ENCODE peak calls at places on chromosomes 13 and 19, in six cellular contexts. One of them, this sample, is unnamed.

GRCh38 chr13:88802886-88803285 is 1131.7 kb downstream of the SLITRK5 start:
- DNase-seq in WERI-Rb-1: no peak
- DNase-seq in RWPE1: no peak
- DNase-seq in D721Med: no peak
- DNase-seq in H9: no peak
- DNase-seq in heart right ventricle: no peak
- DNase-seq in this sample: no peak

GRCh38 chr13:99653526-99653925 is 152.3 kb downstream of the TM9SF2 start:
- DNase-seq in WERI-Rb-1: no peak
- DNase-seq in RWPE1: no peak
- DNase-seq in D721Med: no peak
- DNase-seq in H9: no peak
- DNase-seq in heart right ventricle: no peak
- DNase-seq in this sample: no peak

GRCh38 chr19:27719034-27719433 is 1493.9 kb downstream of the UQCRFS1 start:
- DNase-seq in WERI-Rb-1: no peak
- DNase-seq in RWPE1: no peak
- DNase-seq in D721Med: no peak
- DNase-seq in H9: no peak
- DNase-seq in heart right ventricle: no peak
- DNase-seq in this sample: no peak

GRCh38 chr13:46926856-46927625 is 30.2 kb upstream of the HTR2A start:
- DNase-seq in WERI-Rb-1: no peak
- DNase-seq in RWPE1: no peak
- DNase-seq in D721Med: no peak
- DNase-seq in H9: no peak
- DNase-seq in heart right ventricle: no peak
- DNase-seq in this sample: no peak

GRCh38 chr13:70162141-70162540 is 53.9 kb upstream of the KLHL1 start:
- DNase-seq in WERI-Rb-1: no peak
- DNase-seq in RWPE1: no peak
- DNase-seq in D721Med: no peak
- DNase-seq in H9: no peak
- DNase-seq in heart right ventricle: no peak
- DNase-seq in this sample: no peak

GRCh38 chr19:1634242-1634937 is 18.0 kb downstream of the TCF3 start:
- DNase-seq in WERI-Rb-1: no peak
- DNase-seq in RWPE1: no peak
- DNase-seq in D721Med: no peak
- DNase-seq in H9: no peak
- DNase-seq in heart right ventricle: no peak
- DNase-seq in this sample: no peak

GRCh38 chr13:106138620-106139019 is 396.8 kb downstream of the EFNB2 start:
- DNase-seq in WERI-Rb-1: no peak
- DNase-seq in RWPE1: no peak
- DNase-seq in D721Med: no peak
- DNase-seq in H9: no peak
- DNase-seq in heart right ventricle: no peak
- DNase-seq in this sample: no peak

GRCh38 chr19:46009530-46010510 is 13.0 kb downstream of the PGLYRP1 start:
- DNase-seq in WERI-Rb-1: peak; percentile 79
- DNase-seq in RWPE1: no peak
- DNase-seq in D721Med: peak; percentile 69
- DNase-seq in H9: peak; percentile 86
- DNase-seq in heart right ventricle: peak; percentile 65
- DNase-seq in this sample: peak; percentile 75

GRCh38 chr13:20623000-20623399 is 56.0 kb downstream of the IFT88 start:
- DNase-seq in WERI-Rb-1: no peak
- DNase-seq in RWPE1: no peak
- DNase-seq in D721Med: no peak
- DNase-seq in H9: no peak
- DNase-seq in heart right ventricle: no peak
- DNase-seq in this sample: no peak

GRCh38 chr13:112725346-112726017 is 35.6 kb downstream of the ATP11A start:
- DNase-seq in WERI-Rb-1: no peak
- DNase-seq in RWPE1: no peak
- DNase-seq in D721Med: no peak
- DNase-seq in H9: peak; percentile 25
- DNase-seq in heart right ventricle: no peak
- DNase-seq in this sample: no peak

GRCh38 chr13:24651718-24652345 is 28.4 kb upstream of the ATP12A start:
- DNase-seq in WERI-Rb-1: no peak
- DNase-seq in RWPE1: no peak
- DNase-seq in D721Med: no peak
- DNase-seq in H9: no peak
- DNase-seq in heart right ventricle: no peak
- DNase-seq in this sample: no peak

GRCh38 chr13:80716610-80717081 is 375.7 kb upstream of the SPRY2 start:
- DNase-seq in WERI-Rb-1: no peak
- DNase-seq in RWPE1: no peak
- DNase-seq in D721Med: no peak
- DNase-seq in H9: no peak
- DNase-seq in heart right ventricle: peak; percentile 23
- DNase-seq in this sample: no peak

GRCh38 chr13:110553417-110553816 is 8.1 kb downstream of the RAB20 start:
- DNase-seq in WERI-Rb-1: no peak
- DNase-seq in RWPE1: no peak
- DNase-seq in D721Med: no peak
- DNase-seq in H9: no peak
- DNase-seq in heart right ventricle: no peak
- DNase-seq in this sample: no peak

GRCh38 chr19:4391701-4392543 is 8.4 kb downstream of the SH3GL1 start:
- DNase-seq in WERI-Rb-1: no peak
- DNase-seq in RWPE1: no peak
- DNase-seq in D721Med: no peak
- DNase-seq in H9: no peak
- DNase-seq in heart right ventricle: peak; percentile 57
- DNase-seq in this sample: no peak

GRCh38 chr19:39174558-39175544 is 21.9 kb upstream of the NCCRP1 start:
- DNase-seq in WERI-Rb-1: peak; percentile 23
- DNase-seq in RWPE1: no peak
- DNase-seq in D721Med: no peak
- DNase-seq in H9: no peak
- DNase-seq in heart right ventricle: no peak
- DNase-seq in this sample: no peak

GRCh38 chr19:34577531-34578101 is 96.1 kb downstream of the WTIP start:
- DNase-seq in WERI-Rb-1: no peak
- DNase-seq in RWPE1: no peak
- DNase-seq in D721Med: no peak
- DNase-seq in H9: peak; percentile 82
- DNase-seq in heart right ventricle: peak; percentile 10
- DNase-seq in this sample: no peak

GRCh38 chr19:49331616-49332055 is 3.6 kb upstream of the CD37 start:
- DNase-seq in WERI-Rb-1: peak; percentile 63
- DNase-seq in RWPE1: peak; percentile 57
- DNase-seq in D721Med: no peak
- DNase-seq in H9: peak; percentile 71
- DNase-seq in heart right ventricle: no peak
- DNase-seq in this sample: peak; percentile 74

GRCh38 chr19:1851581-1852293 is 3.5 kb upstream of the REXO1 start:
- DNase-seq in WERI-Rb-1: no peak
- DNase-seq in RWPE1: no peak
- DNase-seq in D721Med: no peak
- DNase-seq in H9: no peak
- DNase-seq in heart right ventricle: no peak
- DNase-seq in this sample: peak; percentile 77

GRCh38 chr13:112588490-112589297 is 741 bp upstream of the TUBGCP3 start:
- DNase-seq in WERI-Rb-1: no peak
- DNase-seq in RWPE1: no peak
- DNase-seq in D721Med: no peak
- DNase-seq in H9: no peak
- DNase-seq in heart right ventricle: no peak
- DNase-seq in this sample: no peak

GRCh38 chr19:54391589-54392061 is 23.6 kb upstream of the TTYH1 start:
- DNase-seq in WERI-Rb-1: no peak
- DNase-seq in RWPE1: no peak
- DNase-seq in D721Med: no peak
- DNase-seq in H9: peak; percentile 52
- DNase-seq in heart right ventricle: no peak
- DNase-seq in this sample: no peak

GRCh38 chr19:33697766-33698165 is 76.0 kb downstream of the CHST8 start:
- DNase-seq in WERI-Rb-1: no peak
- DNase-seq in RWPE1: no peak
- DNase-seq in D721Med: no peak
- DNase-seq in H9: no peak
- DNase-seq in heart right ventricle: no peak
- DNase-seq in this sample: no peak

GRCh38 chr13:64206430-64207225 is 2791.0 kb upstream of the PCDH20 start:
- DNase-seq in WERI-Rb-1: no peak
- DNase-seq in RWPE1: no peak
- DNase-seq in D721Med: no peak
- DNase-seq in H9: peak; percentile 26
- DNase-seq in heart right ventricle: no peak
- DNase-seq in this sample: no peak

GRCh38 chr19:566403-566802 is 6.0 kb upstream of the BSG start:
- DNase-seq in WERI-Rb-1: no peak
- DNase-seq in RWPE1: no peak
- DNase-seq in D721Med: no peak
- DNase-seq in H9: no peak
- DNase-seq in heart right ventricle: no peak
- DNase-seq in this sample: no peak

GRCh38 chr19:570315-570714 is 2.1 kb upstream of the BSG start:
- DNase-seq in WERI-Rb-1: no peak
- DNase-seq in RWPE1: no peak
- DNase-seq in D721Med: no peak
- DNase-seq in H9: peak; percentile 29
- DNase-seq in heart right ventricle: no peak
- DNase-seq in this sample: no peak

GRCh38 chr19:566844-567243 is 5.6 kb upstream of the BSG start:
- DNase-seq in WERI-Rb-1: no peak
- DNase-seq in RWPE1: no peak
- DNase-seq in D721Med: no peak
- DNase-seq in H9: no peak
- DNase-seq in heart right ventricle: no peak
- DNase-seq in this sample: no peak

GRCh38 chr19:571127-571974 is 1.0 kb upstream of the BSG start:
- DNase-seq in WERI-Rb-1: peak; percentile 85
- DNase-seq in RWPE1: no peak
- DNase-seq in D721Med: no peak
- DNase-seq in H9: peak; percentile 72
- DNase-seq in heart right ventricle: no peak
- DNase-seq in this sample: peak; percentile 71

DNA sequence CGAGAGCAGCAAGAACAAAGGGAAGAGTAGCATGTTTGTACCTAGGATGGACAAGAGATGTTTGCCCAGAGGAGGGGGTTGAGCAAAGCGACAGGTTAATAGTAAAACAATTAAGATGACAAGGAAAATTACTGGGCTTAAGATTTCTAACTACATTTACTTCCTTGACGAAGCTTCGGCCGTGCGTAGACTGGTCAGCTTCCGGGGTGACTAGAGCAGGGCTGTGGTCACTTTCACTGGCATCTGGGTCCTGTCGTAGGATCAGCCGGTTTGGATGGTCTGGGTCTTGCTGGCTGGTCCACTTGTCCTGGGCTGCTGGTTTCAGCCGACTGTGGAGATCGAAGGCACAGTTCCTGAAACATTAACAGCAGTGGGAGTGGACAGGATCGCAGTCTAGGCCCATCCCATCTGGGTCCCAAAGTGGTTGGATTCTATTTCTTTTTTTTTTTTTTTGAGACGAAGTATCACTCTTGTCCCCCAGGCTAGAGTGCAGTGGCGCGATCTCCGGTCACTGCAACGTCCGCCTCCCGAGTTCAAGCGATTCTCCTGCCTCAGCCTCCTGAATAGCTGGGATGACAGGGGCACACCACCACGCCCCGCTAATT is 5.0 kb upstream of the BSG start:
- DNase-seq in WERI-Rb-1: no peak
- DNase-seq in RWPE1: no peak
- DNase-seq in D721Med: no peak
- DNase-seq in H9: no peak
- DNase-seq in heart right ventricle: no peak
- DNase-seq in this sample: no peak
- TF ChIP-seq CTCF in WERI-Rb-1: no peak
- TF ChIP-seq CTCF in RWPE1: no peak
- TF ChIP-seq CTCF in D721Med: no peak
- TF ChIP-seq CTCF in H9: no peak
- TF ChIP-seq CTCF in heart right ventricle: no peak
- TF ChIP-seq CTCF in this sample: no peak

DNA sequence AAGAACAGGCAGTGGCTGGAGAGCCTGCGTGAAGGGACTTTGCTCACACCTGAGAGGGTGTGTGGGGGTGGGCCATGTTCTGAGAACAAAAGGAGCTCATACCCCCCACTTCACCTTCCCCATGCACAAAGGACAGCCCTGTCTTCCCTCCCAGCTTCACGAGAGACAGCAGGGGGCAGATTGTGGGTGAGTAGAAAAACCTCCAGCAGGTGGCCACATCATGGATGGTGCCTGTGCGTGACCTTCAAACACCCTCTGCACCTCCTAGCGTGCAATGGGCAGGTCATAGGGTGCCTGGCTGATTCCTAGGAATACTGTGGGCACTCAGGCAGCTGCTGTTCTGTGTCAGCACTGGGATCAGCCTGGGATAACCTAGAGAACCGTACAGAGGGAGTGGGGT is 36.3 kb upstream of the PSG9 start:
- DNase-seq in WERI-Rb-1: peak; percentile 63
- DNase-seq in RWPE1: no peak
- DNase-seq in D721Med: no peak
- DNase-seq in H9: no peak
- DNase-seq in heart right ventricle: no peak
- DNase-seq in this sample: no peak
- TF ChIP-seq CTCF in WERI-Rb-1: peak; percentile 52
- TF ChIP-seq CTCF in RWPE1: no peak
- TF ChIP-seq CTCF in D721Med: no peak
- TF ChIP-seq CTCF in H9: no peak
- TF ChIP-seq CTCF in heart right ventricle: no peak
- TF ChIP-seq CTCF in this sample: no peak

GRCh38 chr19:41933131-41933458 is 4.8 kb upstream of the ERFL start:
- DNase-seq in WERI-Rb-1: no peak
- DNase-seq in RWPE1: no peak
- DNase-seq in D721Med: no peak
- DNase-seq in H9: no peak
- DNase-seq in heart right ventricle: no peak
- DNase-seq in this sample: no peak

GRCh38 chr19:41929536-41930071 is 1.4 kb upstream of the ERFL start:
- DNase-seq in WERI-Rb-1: no peak
- DNase-seq in RWPE1: no peak
- DNase-seq in D721Med: no peak
- DNase-seq in H9: no peak
- DNase-seq in heart right ventricle: no peak
- DNase-seq in this sample: no peak

GRCh38 chr19:41930322-41930722 is 2.1 kb upstream of the ERFL start:
- DNase-seq in WERI-Rb-1: no peak
- DNase-seq in RWPE1: no peak
- DNase-seq in D721Med: no peak
- DNase-seq in H9: no peak
- DNase-seq in heart right ventricle: no peak
- DNase-seq in this sample: no peak

GRCh38 chr19:41932259-41933130 is 4.2 kb upstream of the ERFL start:
- DNase-seq in WERI-Rb-1: no peak
- DNase-seq in RWPE1: no peak
- DNase-seq in D721Med: no peak
- DNase-seq in H9: no peak
- DNase-seq in heart right ventricle: no peak
- DNase-seq in this sample: no peak

GRCh38 chr19:41930926-41931592 is 2.8 kb upstream of the ERFL start:
- DNase-seq in WERI-Rb-1: peak; percentile 64
- DNase-seq in RWPE1: no peak
- DNase-seq in D721Med: peak; percentile 82
- DNase-seq in H9: peak; percentile 84
- DNase-seq in heart right ventricle: no peak
- DNase-seq in this sample: no peak
- TF ChIP-seq CTCF in WERI-Rb-1: peak; percentile 57
- TF ChIP-seq CTCF in RWPE1: no peak
- TF ChIP-seq CTCF in D721Med: peak; percentile 53
- TF ChIP-seq CTCF in H9: peak; percentile 85
- TF ChIP-seq CTCF in heart right ventricle: no peak
- TF ChIP-seq CTCF in this sample: peak; percentile 44

GRCh38 chr19:18161691-18162039 is 8.7 kb downstream of the PIK3R2 start:
- DNase-seq in WERI-Rb-1: no peak
- DNase-seq in RWPE1: no peak
- DNase-seq in D721Med: no peak
- DNase-seq in H9: no peak
- DNase-seq in heart right ventricle: no peak
- DNase-seq in this sample: no peak
- TF ChIP-seq CTCF in WERI-Rb-1: no peak
- TF ChIP-seq CTCF in RWPE1: no peak
- TF ChIP-seq CTCF in D721Med: no peak
- TF ChIP-seq CTCF in H9: no peak
- TF ChIP-seq CTCF in heart right ventricle: peak; percentile 22
- TF ChIP-seq CTCF in this sample: no peak